ENCODE peak calls at places on chromosome 9, in nine cellular contexts. X is H54; K is aorta; D is GM03348; L is activated CD4-positive, alpha-beta T cell treated with anti-CD3 and anti-CD28 coated beads for 36 hours; H is LHCN-M2; O is psoas muscle; W is H7; M is NCI-H526. Q is an unnamed sample.

GRCh38 chr9:135069556-135070197 is 17.8 kb upstream of the OLFM1 start:
- DNase-seq in X (no peak), K (peak; percentile 49), D (no peak), L (no peak), H (no peak), O (no peak), W (peak; percentile 42), M (no peak), Q (no peak)

GRCh38 chr9:18721267-18722079 is 247.5 kb downstream of the ADAMTSL1 start:
- DNase-seq in X (no peak), K (no peak), D (no peak), L (no peak), H (no peak), O (no peak), W (no peak), M (no peak), Q (no peak)

GRCh38 chr9:113166039-113166438 is 15.2 kb downstream of the SLC31A2 start:
- DNase-seq in X (no peak), K (no peak), D (no peak), L (no peak), H (no peak), O (no peak), W (no peak), M (no peak), Q (no peak)

GRCh38 chr9:89891221-89892052 is 286.6 kb downstream of the GADD45G start:
- DNase-seq in X (no peak), K (no peak), D (no peak), L (no peak), H (no peak), O (peak; percentile 72), W (no peak), M (no peak), Q (no peak)

GRCh38 chr9:127128341-127129072 is 6.1 kb upstream of the ANGPTL2 start:
- DNase-seq in X (no peak), K (peak; percentile 87), D (peak; percentile 30), L (no peak), H (peak; percentile 97), O (peak; percentile 88), W (no peak), M (no peak), Q (peak; percentile 86)

GRCh38 chr9:37348917-37349316 is 73.6 kb upstream of the GRHPR start:
- DNase-seq in X (no peak), K (no peak), D (no peak), L (no peak), H (no peak), O (no peak), W (no peak), M (no peak), Q (no peak)

GRCh38 chr9:84373975-84374374 is 33.4 kb upstream of the SLC28A3 start:
- DNase-seq in X (no peak), K (no peak), D (no peak), L (no peak), H (no peak), O (no peak), W (no peak), M (no peak), Q (no peak)

GRCh38 chr9:101354143-101354764 is 30.6 kb downstream of the BAAT start:
- DNase-seq in X (no peak), K (no peak), D (no peak), L (no peak), H (no peak), O (no peak), W (no peak), M (no peak), Q (peak; percentile 42)

GRCh38 chr9:27771803-27772545 is 198.7 kb upstream of the C9orf72 start:
- DNase-seq in X (peak; percentile 9), K (no peak), D (no peak), L (no peak), H (peak; percentile 94), O (no peak), W (peak; percentile 23), M (no peak), Q (peak; percentile 92)

GRCh38 chr9:34452568-34452967 is 5.8 kb downstream of the FAM219A start:
- DNase-seq in X (no peak), K (no peak), D (no peak), L (no peak), H (no peak), O (no peak), W (no peak), M (no peak), Q (no peak)

GRCh38 chr9:72734631-72735030 is 213.2 kb downstream of the TMC1 start:
- DNase-seq in X (no peak), K (no peak), D (no peak), L (no peak), H (peak; percentile 2), O (no peak), W (no peak), M (no peak), Q (peak; percentile 23)

GRCh38 chr9:91714020-91714721 is 235.9 kb downstream of the ROR2 start:
- DNase-seq in X (no peak), K (peak; percentile 87), D (peak; percentile 60), L (peak; percentile 45), H (no peak), O (peak; percentile 77), W (peak; percentile 93), M (peak; percentile 32), Q (peak; percentile 15)

GRCh38 chr9:107847977-107848376 is 358.4 kb upstream of the KLF4 start:
- DNase-seq in X (peak; percentile 26), K (no peak), D (peak; percentile 67), L (no peak), H (peak; percentile 42), O (no peak), W (no peak), M (no peak), Q (peak; percentile 42)

GRCh38 chr9:99140685-99141314 is 35.9 kb downstream of the TGFBR1 start:
- DNase-seq in X (peak; percentile 48), K (no peak), D (peak; percentile 68), L (peak; percentile 64), H (peak; percentile 52), O (peak; percentile 41), W (peak; percentile 30), M (no peak), Q (peak; percentile 58)

GRCh38 chr9:82499337-82499736 is 510.8 kb downstream of the SPATA31D1 start:
- DNase-seq in X (no peak), K (no peak), D (no peak), L (no peak), H (no peak), O (no peak), W (no peak), M (no peak), Q (no peak)

GRCh38 chr9:77663754-77664153 is 15.6 kb upstream of the GNA14 start:
- DNase-seq in X (no peak), K (no peak), D (no peak), L (no peak), H (peak; percentile 54), O (no peak), W (no peak), M (no peak), Q (peak; percentile 42)

GRCh38 chr9:135902655-135903357 is 4.5 kb downstream of the CAMSAP1 start:
- DNase-seq in X (no peak), K (no peak), D (no peak), L (no peak), H (no peak), O (no peak), W (no peak), M (no peak), Q (peak; percentile 69)

GRCh38 chr9:10855847-10856246 is 243.0 kb upstream of the PTPRD start:
- DNase-seq in X (peak; percentile 4), K (no peak), D (no peak), L (no peak), H (no peak), O (no peak), W (peak; percentile 18), M (no peak), Q (peak; percentile 15)

GRCh38 chr9:84207443-84208032 is 133.0 kb downstream of the SLC28A3 start:
- DNase-seq in X (no peak), K (no peak), D (peak; percentile 21), L (no peak), H (no peak), O (no peak), W (no peak), M (no peak), Q (no peak)

GRCh38 chr9:76472925-76473324 is 13.9 kb downstream of the GCNT1 start:
- DNase-seq in X (peak; percentile 35), K (no peak), D (no peak), L (no peak), H (no peak), O (no peak), W (no peak), M (peak; percentile 63), Q (no peak)

GRCh38 chr9:2227468-2227867 is 212.3 kb downstream of the SMARCA2 start:
- DNase-seq in X (no peak), K (no peak), D (peak; percentile 76), L (no peak), H (no peak), O (no peak), W (no peak), M (no peak), Q (peak; percentile 28)

GRCh38 chr9:135907446-135908333 is at the start of gene CAMSAP1:
- DNase-seq in X (peak; percentile 97), K (peak; percentile 97), D (peak; percentile 100), L (peak; percentile 98), H (peak; percentile 89), O (peak; percentile 97), W (peak; percentile 99), M (peak; percentile 62), Q (peak; percentile 95)

GRCh38 chr9:37167456-37167855 is 47.1 kb downstream of the ZCCHC7 start:
- DNase-seq in X (no peak), K (no peak), D (no peak), L (no peak), H (no peak), O (no peak), W (no peak), M (no peak), Q (no peak)

GRCh38 chr9:14278291-14278721 is 35.6 kb downstream of the NFIB start:
- DNase-seq in X (no peak), K (no peak), D (peak; percentile 43), L (no peak), H (peak; percentile 86), O (no peak), W (no peak), M (no peak), Q (peak; percentile 68)

GRCh38 chr9:137720571-137721110 is 101.8 kb downstream of the EHMT1 start:
- DNase-seq in X (no peak), K (no peak), D (no peak), L (no peak), H (no peak), O (no peak), W (peak; percentile 29), M (no peak), Q (peak; percentile 98)